ENCODE peak calls at places on chromosomes 4 and X, in four cellular contexts. R, X, G and M are unnamed samples.

GRCh38 chr4:78014889-78015886 is 41.9 kb upstream of the FRAS1 start:
- DNase-seq in R (no peak), X (no peak), G (no peak), M (no peak)

GRCh38 chrX:141258080-141258479 is 15.8 kb upstream of the SPANXC start:
- DNase-seq in X (no peak), G (no peak), R (no peak), M (no peak)

GRCh38 chr4:128130621-128131020 is 69.5 kb downstream of the LARP1B start:
- DNase-seq in R (no peak), G (no peak), X (no peak), M (no peak)

GRCh38 chr4:24892778-24893177 is 20.1 kb downstream of the CCDC149 start:
- DNase-seq in X (no peak), G (no peak), R (no peak), M (no peak)

GRCh38 chrX:109629310-109629709 is 4.3 kb upstream of the KCNE5 start:
- DNase-seq in G (no peak), X (peak; percentile 36), R (no peak), M (no peak)

GRCh38 chrX:155966876-155967275 is 30.6 kb upstream of the IL9R start:
- DNase-seq in R (peak; percentile 38), G (peak; percentile 76), X (peak; percentile 65), M (no peak)

GRCh38 chrX:154596290-154596929 is 11.5 kb downstream of the CTAG1A start:
- DNase-seq in R (no peak), G (no peak), X (no peak), M (no peak)

GRCh38 chr4:150402968-150403367 is 179.0 kb upstream of the MAB21L2 start:
- DNase-seq in X (peak; percentile 60), R (no peak), G (peak; percentile 38), M (no peak)

GRCh38 chrX:83658731-83659130 is 150.6 kb downstream of the POU3F4 start:
- DNase-seq in G (peak; percentile 0), R (no peak), X (peak; percentile 8), M (no peak)

GRCh38 chr4:80495847-80496246 is 160.3 kb downstream of the CFAP299 start:
- DNase-seq in R (no peak), X (no peak), G (no peak), M (no peak)

GRCh38 chr4:1592179-1593037 is 91.7 kb downstream of the FAM53A start:
- DNase-seq in G (no peak), R (no peak), X (no peak), M (no peak)

GRCh38 chr4:125520258-125520990 is 205.7 kb downstream of the FAT4 start:
- DNase-seq in R (no peak), G (no peak), X (no peak), M (no peak)

GRCh38 chrX:118872102-118872566 is 48.5 kb downstream of the ZCCHC12 start:
- DNase-seq in G (no peak), X (no peak), R (no peak), M (no peak)

GRCh38 chrX:78555401-78555980 is 103.6 kb downstream of the RTL3 start:
- DNase-seq in R (no peak), X (no peak), G (peak; percentile 0), M (no peak)

GRCh38 chr4:156954598-156954997 is 17.0 kb downstream of the PDGFC start:
- DNase-seq in G (no peak), R (no peak), X (no peak), M (no peak)

GRCh38 chr4:57777871-57778270 is 667.7 kb upstream of the IGFBP7 start:
- DNase-seq in X (no peak), G (no peak), R (no peak), M (no peak)

GRCh38 chr4:17811078-17811603 is 362 bp downstream of the NCAPG start:
- DNase-seq in G (peak; percentile 61), X (no peak), R (no peak), M (no peak)

DNA sequence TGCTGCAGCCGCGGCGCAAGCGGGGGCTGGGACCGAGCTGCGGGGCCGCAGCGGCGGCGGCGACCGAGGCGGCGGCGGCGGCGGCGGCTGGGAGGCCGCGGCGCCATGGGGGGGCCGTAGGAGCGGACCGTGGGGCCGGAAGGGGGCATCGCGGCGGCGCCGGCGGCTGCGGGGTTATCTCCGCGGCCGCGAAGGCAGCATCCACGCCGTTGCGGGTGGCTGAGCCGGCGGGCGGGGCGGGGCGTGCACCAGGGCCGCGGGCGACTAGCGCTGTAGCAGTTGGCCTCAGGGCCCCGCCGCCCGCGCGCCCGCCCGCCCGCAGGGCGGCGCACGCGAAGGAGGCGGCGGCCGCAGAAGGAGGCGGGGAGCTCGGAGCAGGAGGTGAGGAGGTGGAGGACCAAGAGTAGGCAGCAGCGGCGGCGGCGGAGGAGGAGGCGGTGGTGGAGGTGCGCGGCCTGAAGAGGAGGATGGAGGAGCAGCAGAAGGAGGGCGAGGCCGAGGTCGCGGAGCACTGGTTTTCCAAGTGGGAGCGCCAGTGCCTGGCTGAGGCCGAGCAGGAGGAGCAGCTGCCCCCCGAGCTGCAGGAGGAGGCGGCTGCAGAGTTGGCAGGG is 126.1 kb upstream of the CXorf66 start:
- DNase-seq in G (peak; percentile 48), R (no peak), X (peak; percentile 39), M (no peak)
- TF ChIP-seq SIN3A in G (no peak), R (no peak), X (no peak), M (no peak)

DNA sequence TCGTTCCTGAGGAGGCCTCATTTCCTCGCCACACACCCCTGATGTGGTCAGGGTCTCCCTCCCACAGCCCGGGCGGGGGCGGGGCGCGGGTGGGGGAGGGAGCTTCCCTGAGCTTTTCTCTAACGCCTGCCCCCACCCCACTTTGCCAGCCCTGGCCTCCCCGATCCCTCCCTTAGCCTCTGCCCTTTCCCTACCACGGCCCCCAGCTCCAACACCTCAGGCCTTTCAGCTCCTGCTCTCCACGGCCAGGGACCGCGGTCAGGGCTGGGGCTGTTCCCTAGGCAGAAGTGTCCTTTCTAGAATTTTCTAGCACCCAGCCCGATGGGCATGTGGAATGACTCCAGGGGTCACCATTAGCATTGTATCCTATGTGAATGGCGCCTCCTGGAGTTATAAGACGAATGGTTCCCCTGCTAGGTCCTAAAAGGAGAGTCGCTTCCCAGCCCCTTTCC is 201.3 kb upstream of the BCOR start:
- DNase-seq in R (no peak), X (peak; percentile 43), G (peak; percentile 23), M (no peak)
- TF ChIP-seq CTCF in R (no peak), X (peak; percentile 35), G (peak; percentile 42), M (no peak)

GRCh38 chr4:122227202-122227601 is 75.1 kb downstream of the BLTP1 start:
- DNase-seq in X (no peak), G (no peak), R (no peak), M (no peak)

GRCh38 chr4:122229857-122230256 is 77.7 kb downstream of the BLTP1 start:
- DNase-seq in G (no peak), R (no peak), X (no peak), M (no peak)

GRCh38 chr4:122221322-122221721 is 69.2 kb downstream of the BLTP1 start:
- DNase-seq in G (no peak), R (no peak), X (no peak), M (no peak)

GRCh38 chr4:122219356-122219755 is 67.2 kb downstream of the BLTP1 start:
- DNase-seq in X (no peak), R (no peak), G (no peak), M (no peak)

GRCh38 chr4:122224348-122224747 is 72.2 kb downstream of the BLTP1 start:
- DNase-seq in X (no peak), G (peak; percentile 31), R (no peak), M (no peak)
- TF ChIP-seq SIN3A in X (no peak), G (no peak), R (no peak), M (no peak)

GRCh38 chrX:75156537-75156945 is 458 bp upstream of the ABCB7 start:
- DNase-seq in R (no peak), G (peak; percentile 8), X (peak; percentile 26), M (no peak)

GRCh38 chrX:75155454-75155829 is 641 bp downstream of the ABCB7 start:
- DNase-seq in R (no peak), G (peak; percentile 51), X (peak; percentile 2), M (no peak)

GRCh38 chrX:75158054-75158453 is 2.0 kb upstream of the ABCB7 start:
- DNase-seq in G (no peak), R (no peak), X (no peak), M (no peak)

GRCh38 chrX:75154871-75155270 is 1.2 kb downstream of the ABCB7 start:
- DNase-seq in R (no peak), X (no peak), G (no peak), M (no peak)

GRCh38 chrX:75155830-75156525 is at the start of gene ABCB7:
- DNase-seq in G (peak; percentile 74), R (peak; percentile 35), X (peak; percentile 75), M (peak; percentile 25)
- TF ChIP-seq CTCF in G (no peak), R (no peak), X (peak; percentile 33), M (peak; percentile 13)

DNA sequence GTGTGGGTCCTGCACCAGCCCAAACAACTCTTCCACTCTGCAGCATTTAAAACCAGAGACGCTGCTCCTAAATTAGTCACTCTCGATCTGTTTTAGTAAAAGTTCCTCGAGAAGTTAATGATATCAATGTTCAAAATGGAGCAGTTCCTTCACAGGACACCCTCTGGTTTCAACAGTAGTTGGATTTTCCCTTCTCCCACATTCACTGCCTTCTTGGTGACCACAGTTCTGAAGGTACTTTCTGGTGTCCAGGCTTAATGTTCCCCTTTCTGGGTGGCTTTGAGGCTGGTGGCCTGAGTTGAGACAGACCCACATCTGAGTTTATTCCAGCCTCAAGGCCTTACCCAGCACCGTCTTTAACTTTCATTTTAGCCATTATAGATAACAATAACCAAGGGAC is 69.8 kb upstream of the FRG1 start:
- DNase-seq in G (no peak), X (no peak), R (no peak), M (no peak)
- TF ChIP-seq SIN3A in G (no peak), X (no peak), R (no peak), M (no peak)

GRCh38 chr4:142845293-142846070 is 619 bp downstream of the INPP4B start:
- DNase-seq in G (no peak), R (no peak), X (peak; percentile 44), M (no peak)

GRCh38 chr4:142846729-142847606 is 867 bp upstream of the INPP4B start:
- DNase-seq in G (peak; percentile 6), R (peak; percentile 57), X (peak; percentile 63), M (no peak)

GRCh38 chr4:142850478-142850877 is 4.4 kb upstream of the INPP4B start:
- DNase-seq in R (peak; percentile 18), X (peak; percentile 31), G (no peak), M (no peak)

GRCh38 chr4:142844782-142845181 is 1.3 kb downstream of the INPP4B start:
- DNase-seq in R (no peak), X (no peak), G (no peak), M (no peak)

GRCh38 chr4:142846105-142846728 is at the start of gene INPP4B:
- DNase-seq in X (peak; percentile 77), R (peak; percentile 13), G (no peak), M (no peak)
- TF ChIP-seq CTCF in X (no peak), R (no peak), G (no peak), M (no peak)

GRCh38 chr4:37567781-37568180 is 118.4 kb downstream of the RELL1 start:
- DNase-seq in G (no peak), R (no peak), X (no peak), M (no peak)
- TF ChIP-seq SIN3A in G (no peak), R (no peak), X (no peak), M (no peak)